ENCODE peak calls at places on chromosome 1, in seven cellular contexts. M is heart left ventricle, H is A549, U is prostate gland, X is uterus, S is IMR-90, F is ovary. B is an unnamed sample.
A peak's percentile ranks its signal among the peaks of the same experiment; 100 is the strongest.

GRCh38 chr1:46423574-46424240 is 29.6 kb downstream of the FAAH start:
- DNase-seq in M (no peak), H (no peak), U (no peak), X (no peak), S (no peak), F (no peak), B (no peak)

GRCh38 chr1:45018599-45019230 is 6.7 kb downstream of the UROD start:
- DNase-seq in M (no peak), H (peak; percentile 62), U (peak; percentile 67), X (no peak), S (peak; percentile 53), F (no peak), B (no peak)

GRCh38 chr1:241828576-241828975 is 19.4 kb upstream of the EXO1 start:
- DNase-seq in M (no peak), H (no peak), U (no peak), X (no peak), S (peak; percentile 54), F (no peak), B (no peak)

GRCh38 chr1:225655509-225656258 is 2.8 kb upstream of the ENAH start:
- DNase-seq in M (peak; percentile 49), H (peak; percentile 94), U (peak; percentile 41), X (peak; percentile 50), S (peak; percentile 98), F (peak; percentile 64), B (no peak)

GRCh38 chr1:22323141-22323845 is 128.4 kb upstream of the ZBTB40 start:
- DNase-seq in M (no peak), H (no peak), U (no peak), X (no peak), S (no peak), F (no peak), B (no peak)

GRCh38 chr1:168932539-168932938 is 174.0 kb upstream of the ATP1B1 start:
- DNase-seq in M (no peak), H (no peak), U (no peak), X (no peak), S (peak; percentile 31), F (no peak), B (no peak)

GRCh38 chr1:19317126-19317910 is 5.2 kb downstream of the SLC66A1 start:
- DNase-seq in M (no peak), H (no peak), U (no peak), X (no peak), S (no peak), F (no peak), B (peak; percentile 63)

GRCh38 chr1:212612251-212612961 is 3.8 kb downstream of the ATF3 start:
- DNase-seq in M (no peak), H (no peak), U (no peak), X (no peak), S (no peak), F (no peak), B (no peak)

GRCh38 chr1:2270260-2271100 is 42.4 kb downstream of the SKI start:
- DNase-seq in M (no peak), H (no peak), U (no peak), X (no peak), S (no peak), F (no peak), B (no peak)
- H3K4me1 ChIP-seq in M (peaks cover 90% of the 10 kb centered on the region), H (peaks cover 22% of the 10 kb centered on the region), U (peaks cover 24% of the 10 kb centered on the region), X (peaks cover 18% of the 10 kb centered on the region), S (peaks cover 45% of the 10 kb centered on the region), F (peaks cover 71% of the 10 kb centered on the region), B (peaks cover 98% of the 10 kb centered on the region)

GRCh38 chr1:33153650-33154049 is 28.2 kb downstream of the TRIM62 start:
- DNase-seq in M (no peak), H (no peak), U (no peak), X (no peak), S (peak; percentile 28), F (no peak), B (no peak)

GRCh38 chr1:33152685-33153432 is 29.0 kb downstream of the TRIM62 start:
- DNase-seq in M (peak; percentile 89), H (no peak), U (peak; percentile 26), X (peak; percentile 57), S (no peak), F (peak; percentile 71), B (no peak)

GRCh38 chr1:33158366-33158765 is 23.5 kb downstream of the TRIM62 start:
- DNase-seq in M (no peak), H (no peak), U (no peak), X (no peak), S (no peak), F (no peak), B (no peak)

GRCh38 chr1:33157131-33157530 is 24.7 kb downstream of the TRIM62 start:
- DNase-seq in M (no peak), H (no peak), U (no peak), X (no peak), S (no peak), F (no peak), B (no peak)

GRCh38 chr1:33155877-33156538 is 25.8 kb downstream of the TRIM62 start:
- DNase-seq in M (no peak), H (no peak), U (no peak), X (no peak), S (no peak), F (peak; percentile 37), B (no peak)
- TF ChIP-seq CTCF in M (no peak), H (no peak), U (no peak), X (no peak), S (no peak), F (no peak), B (no peak)

GRCh38 chr1:16217061-16217785 is 4.8 kb upstream of the ARHGEF19 start:
- DNase-seq in M (peak; percentile 99), H (peak; percentile 96), U (peak; percentile 99), X (peak; percentile 98), S (peak; percentile 93), F (peak; percentile 99), B (peak; percentile 99)
- TF ChIP-seq POLR2A in M (no peak), H (no peak), U (peak; percentile 83), X (peak; percentile 60), S (no peak), F (peak; percentile 42), B (no peak)

GRCh38 chr1:41609166-41609883 is 124.8 kb upstream of the EDN2 start:
- DNase-seq in M (no peak), H (no peak), U (no peak), X (no peak), S (no peak), F (no peak), B (no peak)
- H3K4me1 ChIP-seq in M (no peaks in the 10 kb centered on the region), H (no peaks in the 10 kb centered on the region), U (no peaks in the 10 kb centered on the region), X (no peaks in the 10 kb centered on the region), S (peaks cover 15% of the 10 kb centered on the region), F (no peaks in the 10 kb centered on the region), B (no peaks in the 10 kb centered on the region)

GRCh38 chr1:121546830-121547680 is 362.3 kb downstream of the SRGAP2C start:
- DNase-seq in M (no peak), H (no peak), U (peak; percentile 5), X (no peak), S (no peak), F (no peak), B (no peak)
- TF ChIP-seq CTCF in M (no peak), H (no peak), U (no peak), X (no peak), S (no peak), F (no peak), B (no peak)

GRCh38 chr1:54583307-54583686 is 35.3 kb downstream of the ACOT11 start:
- DNase-seq in M (no peak), H (no peak), U (no peak), X (no peak), S (no peak), F (no peak), B (no peak)

GRCh38 chr1:54583868-54584267 is 35.8 kb downstream of the ACOT11 start:
- DNase-seq in M (no peak), H (no peak), U (no peak), X (no peak), S (no peak), F (no peak), B (no peak)

GRCh38 chr1:54580856-54581550 is 33.0 kb downstream of the ACOT11 start:
- DNase-seq in M (no peak), H (no peak), U (no peak), X (no peak), S (no peak), F (no peak), B (no peak)

GRCh38 chr1:54582566-54583306 is 34.7 kb downstream of the ACOT11 start:
- DNase-seq in M (no peak), H (no peak), U (no peak), X (no peak), S (no peak), F (peak; percentile 25), B (no peak)

GRCh38 chr1:54581621-54582035 is 33.6 kb downstream of the ACOT11 start:
- DNase-seq in M (peak; percentile 88), H (peak; percentile 18), U (peak; percentile 96), X (peak; percentile 83), S (peak; percentile 71), F (peak; percentile 89), B (no peak)
- TF ChIP-seq POLR2A in M (no peak), H (no peak), U (peak; percentile 86), X (peak; percentile 57), S (no peak), F (peak; percentile 62), B (no peak)

GRCh38 chr1:77625250-77625649 is 57.2 kb downstream of the ZZZ3 start:
- DNase-seq in M (no peak), H (no peak), U (no peak), X (no peak), S (no peak), F (no peak), B (no peak)

GRCh38 chr1:77624102-77624501 is 58.4 kb downstream of the ZZZ3 start:
- DNase-seq in M (no peak), H (no peak), U (no peak), X (no peak), S (no peak), F (no peak), B (no peak)

GRCh38 chr1:77620273-77620672 is 62.2 kb downstream of the ZZZ3 start:
- DNase-seq in M (no peak), H (no peak), U (no peak), X (no peak), S (no peak), F (no peak), B (no peak)
- H3K4me1 ChIP-seq in M (peaks cover 3% of the 10 kb centered on the region), H (peaks cover 5% of the 10 kb centered on the region), U (no peaks in the 10 kb centered on the region), X (no peaks in the 10 kb centered on the region), S (no peaks in the 10 kb centered on the region), F (no peaks in the 10 kb centered on the region), B (no peaks in the 10 kb centered on the region)

DNA sequence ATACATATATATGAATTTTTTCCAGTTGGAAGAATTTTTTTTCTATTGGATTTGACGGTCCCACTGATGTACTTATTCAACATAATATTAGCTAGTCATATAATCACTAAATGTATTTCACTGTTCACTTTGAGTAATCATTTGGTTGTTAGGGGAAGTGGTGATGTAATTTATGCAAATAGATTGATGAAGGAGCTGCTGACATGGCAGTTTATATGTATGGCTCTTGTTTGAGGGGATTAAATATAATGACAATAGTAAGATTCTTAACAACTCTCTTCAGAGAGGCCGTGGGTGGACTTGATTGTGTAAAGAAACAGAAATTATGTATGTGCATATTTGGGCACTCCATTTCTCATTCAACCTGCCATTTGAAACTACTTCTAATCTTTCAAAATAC is 653.6 kb upstream of the ADGRL4 start:
- DNase-seq in M (no peak), H (no peak), U (no peak), X (no peak), S (no peak), F (no peak), B (no peak)
- TF ChIP-seq CTCF in M (no peak), H (no peak), U (no peak), X (no peak), S (no peak), F (no peak), B (no peak)

B was measured in spleen.